ENCODE peak calls at places on chromosome 22, in four cellular contexts. K, N, S and V are unnamed samples. For H3K27me3 and H3K36me3, the result is how much of the 10 kb centered on the place peaks cover.

GRCh38 chr22:31102441-31103081 is 4.8 kb downstream of the SELENOM start:
- DNase-seq in S (peak), N (peak), K (peak), V (no peak)

GRCh38 chr22:29478326-29479276 is 1.4 kb upstream of the NEFH start:
- DNase-seq in K (peak), S (peak), N (no peak), V (peak)

GRCh38 chr22:24097961-24098391 is 83.3 kb upstream of the SUSD2 start:
- DNase-seq in K (peak), N (no peak), S (no peak), V (no peak)

GRCh38 chr22:43179151-43179910 is 7.6 kb downstream of the TTLL12 start:
- DNase-seq in S (no peak), N (no peak), K (peak), V (no peak)

GRCh38 chr22:18060646-18061620 is 16.9 kb upstream of the PEX26 start:
- DNase-seq in S (peak), N (peak), K (no peak), V (no peak)

GRCh38 chr22:46738642-46738960 is 549 bp upstream of the CERK start:
- DNase-seq in S (peak), N (no peak), K (peak), V (peak)

GRCh38 chr22:28341001-28341400 is 338.6 kb downstream of the TTC28 start:
- DNase-seq in S (no peak), N (peak), K (no peak), V (no peak)

GRCh38 chr22:36253523-36254490 is 874 bp downstream of the APOL1 start:
- DNase-seq in N (no peak), K (peak), S (no peak), V (no peak)

GRCh38 chr22:30386960-30387848 is at the start of gene RNF215:
- DNase-seq in N (peak), S (peak), K (peak), V (peak)

GRCh38 chr22:23137468-23137867 is 4.3 kb downstream of the RSPH14 start:
- DNase-seq in S (no peak), K (no peak), N (no peak), V (no peak)

GRCh38 chr22:29626497-29627195 is 23.2 kb downstream of the NF2 start:
- DNase-seq in K (no peak), N (peak), S (no peak), V (no peak)

GRCh38 chr22:46681010-46681409 is 57.0 kb downstream of the CERK start:
- DNase-seq in K (no peak), S (peak), N (no peak), V (peak)

GRCh38 chr22:46053563-46054090 is 76.7 kb upstream of the WNT7B start:
- DNase-seq in K (peak), N (peak), S (no peak), V (peak)

GRCh38 chr22:47017245-47017644 is 254.8 kb downstream of the TBC1D22A start:
- DNase-seq in S (no peak), N (no peak), K (peak), V (no peak)

GRCh38 chr22:46574438-46574992 is 37.1 kb upstream of the CELSR1 start:
- DNase-seq in K (no peak), N (no peak), S (no peak), V (no peak)

GRCh38 chr22:26027341-26027740 is 141.9 kb upstream of the SEZ6L start:
- DNase-seq in N (no peak), K (no peak), S (no peak), V (no peak)

GRCh38 chr22:38631724-38632123 is 24.5 kb downstream of the FAM227A start:
- DNase-seq in K (no peak), N (no peak), S (no peak), V (no peak)

GRCh38 chr22:27170491-27170890 is 513.1 kb downstream of the MIAT start:
- DNase-seq in K (peak), S (no peak), N (peak), V (no peak)

GRCh38 chr22:43783777-43784176 is 28.3 kb downstream of the EFCAB6 start:
- DNase-seq in S (peak), K (no peak), N (no peak), V (peak)

GRCh38 chr22:24432059-24432853 is 4.9 kb downstream of the ADORA2A start:
- DNase-seq in S (no peak), K (peak), N (peak), V (no peak)

GRCh38 chr22:47625531-47626427 is 863.3 kb downstream of the TBC1D22A start:
- DNase-seq in S (no peak), N (no peak), K (peak), V (no peak)

GRCh38 chr22:41873391-41873790 is 40.5 kb downstream of the SREBF2 start:
- DNase-seq in N (no peak), K (no peak), S (no peak), V (no peak)

GRCh38 chr22:19064354-19065054 is 57.7 kb downstream of the DGCR2 start:
- DNase-seq in N (no peak), S (no peak), K (no peak), V (no peak)

DNA sequence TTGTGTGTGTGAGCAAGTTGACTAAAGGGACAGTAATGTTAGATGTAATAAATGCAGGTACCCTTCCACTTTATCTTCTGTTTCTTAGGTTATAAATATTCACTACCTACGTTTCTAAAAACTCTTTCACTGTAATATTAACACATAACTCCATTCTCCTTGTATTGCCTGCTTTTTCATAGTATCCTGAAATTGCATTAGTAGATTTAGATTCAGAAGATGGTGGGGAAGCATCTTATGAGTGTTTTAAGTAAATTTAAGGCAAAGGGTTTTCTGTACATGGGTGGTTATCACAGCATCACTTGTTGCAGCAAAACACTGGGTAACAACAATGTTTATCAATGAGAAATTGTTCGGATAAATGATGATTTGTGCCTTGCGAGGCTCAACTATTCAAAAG is 115.2 kb upstream of the VPREB1 start:
- DNase-seq in S (no peak), N (no peak), K (no peak), V (no peak)
- H3K27me3 ChIP-seq in S (under half), N (under half), K (under half), V (half or more)

GRCh38 chr22:20324139-20324516 is 4.3 kb upstream of the DGCR6L start:
- DNase-seq in S (no peak), K (no peak), N (no peak), V (no peak)
- H3K36me3 ChIP-seq in S (under half), K (under half), N (under half), V (under half)

DNA sequence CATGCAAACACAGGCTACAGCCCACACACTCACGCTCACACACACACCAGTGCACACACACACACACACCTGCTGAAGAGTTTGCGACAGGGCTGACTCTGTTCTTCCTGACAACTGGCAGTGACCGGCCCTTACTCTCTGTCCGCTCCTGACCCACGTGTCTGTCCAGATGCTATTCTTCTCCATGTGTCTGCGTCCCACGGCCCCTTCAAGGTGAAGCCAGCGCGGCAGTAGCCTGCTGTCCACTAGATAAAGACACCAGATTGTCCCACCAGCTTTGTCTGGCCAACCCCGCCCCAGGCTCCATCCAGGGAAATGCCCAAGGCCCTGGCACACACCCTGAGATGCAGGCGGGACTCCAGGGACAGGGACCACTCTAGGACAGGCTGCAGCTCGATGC is 713.9 kb downstream of the BRD1 start:
- DNase-seq in K (no peak), N (no peak), S (no peak), V (peak)
- H3K4me3 ChIP-seq in K (no peak), N (no peak), S (no peak), V (no peak)

GRCh38 chr22:49564666-49565515 is 262.8 kb downstream of the BRD1 start:
- DNase-seq in N (no peak), K (peak), S (no peak), V (peak)

GRCh38 chr22:49566693-49567092 is 261.0 kb downstream of the BRD1 start:
- DNase-seq in K (peak), S (no peak), N (no peak), V (no peak)

GRCh38 chr22:49565516-49565855 is 262.2 kb downstream of the BRD1 start:
- DNase-seq in N (no peak), S (no peak), K (peak), V (peak)

GRCh38 chr22:49567894-49568750 is 259.6 kb downstream of the BRD1 start:
- DNase-seq in N (no peak), K (peak), S (no peak), V (peak)

GRCh38 chr22:49566141-49566541 is 261.5 kb downstream of the BRD1 start:
- DNase-seq in N (no peak), K (peak), S (no peak), V (peak)
- H3K27me3 ChIP-seq in N (under half), K (under half), S (under half), V (under half)

GRCh38 chr22:49779853-49780271 is 47.8 kb downstream of the BRD1 start:
- DNase-seq in S (no peak), K (no peak), N (no peak), V (peak)

GRCh38 chr22:49780281-49780991 is 47.2 kb downstream of the BRD1 start:
- DNase-seq in S (no peak), N (no peak), K (no peak), V (peak)

GRCh38 chr22:49779226-49779625 is 48.4 kb downstream of the BRD1 start:
- DNase-seq in K (no peak), S (no peak), N (no peak), V (no peak)

GRCh38 chr22:49783036-49783746 is 44.5 kb downstream of the BRD1 start:
- DNase-seq in S (no peak), N (no peak), K (no peak), V (no peak)

DNA sequence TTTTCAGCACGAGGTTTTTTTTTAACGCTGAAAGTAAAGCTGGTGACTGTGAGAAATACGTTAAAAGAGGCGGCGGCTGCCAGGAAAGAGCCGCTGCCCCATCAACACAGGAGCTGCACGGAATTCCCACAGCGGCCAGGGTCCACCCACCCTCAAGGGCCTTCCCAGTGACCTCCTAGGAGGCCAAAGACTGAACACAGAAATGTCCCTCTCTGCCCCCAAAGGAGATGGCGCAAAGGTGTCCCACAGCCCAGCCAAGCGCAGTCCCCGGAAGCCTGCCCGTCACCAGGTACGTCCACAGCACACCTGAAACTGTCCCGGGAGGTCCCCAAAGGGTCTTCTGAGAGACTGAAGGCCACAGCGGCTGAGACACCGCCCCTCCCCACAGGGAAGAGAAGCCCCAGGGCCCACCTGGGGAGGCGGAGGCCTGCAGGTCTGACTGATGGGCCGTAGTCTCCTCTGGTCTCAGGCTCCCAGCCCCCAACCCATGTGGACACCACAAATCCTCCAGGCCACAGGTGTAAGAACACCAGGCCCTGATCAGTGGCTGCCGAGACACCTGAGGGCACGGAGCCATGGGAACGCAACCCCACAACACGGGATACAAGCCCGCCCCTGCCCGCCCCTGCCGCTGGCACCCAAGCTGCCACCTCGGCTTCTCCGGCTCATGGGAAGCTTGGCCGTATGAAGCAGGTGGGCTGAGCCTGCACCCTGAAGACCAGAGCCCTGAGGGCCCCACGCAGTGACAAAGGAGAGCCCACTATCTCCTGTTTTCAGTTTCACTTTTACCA is 46.5 kb downstream of the BRD1 start:
- DNase-seq in N (no peak), S (no peak), K (no peak), V (peak)
- H3K36me3 ChIP-seq in N (under half), S (under half), K (under half), V (under half)

GRCh38 chr22:37283393-37283937 is 1.2 kb downstream of the CYTH4 start:
- DNase-seq in N (no peak), K (no peak), S (peak), V (peak)
- H3K4me3 ChIP-seq in N (no peak), K (no peak), S (no peak), V (no peak)

GRCh38 chr22:39658806-39659463 is 88.4 kb downstream of the CACNA1I start:
- DNase-seq in S (no peak), N (no peak), K (no peak), V (no peak)
- H3K27me3 ChIP-seq in S (under half), N (under half), K (under half), V (under half)